ENCODE peak calls at places on chromosomes 5 and 9, in ten cellular contexts. W, Z, I, G, H, O, J, P, X and U are unnamed samples.

GRCh38 chr5:149406203-149406978 is 27.3 kb upstream of the IL17B start:
- DNase-seq in W (no peak), Z (peak; percentile 98), I (no peak), G (no peak), H (peak; percentile 94), O (peak; percentile 92), J (no peak), P (no peak), X (peak; percentile 75), U (peak; percentile 85)

GRCh38 chr9:121758693-121759092 is 107.3 kb downstream of the DAB2IP start:
- DNase-seq in W (no peak), Z (no peak), I (no peak), G (no peak), H (no peak), O (no peak), J (no peak), P (no peak), X (no peak), U (no peak)

GRCh38 chr5:105836263-105836662 is 1834.5 kb downstream of the EFNA5 start:
- DNase-seq in W (no peak), Z (peak; percentile 49), I (no peak), G (no peak), H (no peak), O (peak; percentile 19), J (no peak), P (no peak), X (no peak), U (peak; percentile 87)

GRCh38 chr5:28734396-28734795 is 1696.0 kb upstream of the CDH9 start:
- DNase-seq in W (no peak), Z (no peak), I (no peak), G (no peak), H (no peak), O (peak; percentile 74), J (peak; percentile 74), P (no peak), X (no peak), U (peak; percentile 71)

GRCh38 chr5:14487896-14488570 is 93.6 kb upstream of the OTULINL start:
- DNase-seq in W (no peak), Z (no peak), I (no peak), G (no peak), H (no peak), O (no peak), J (no peak), P (no peak), X (no peak), U (no peak)

GRCh38 chr9:19174127-19174921 is 47.0 kb upstream of the PLIN2 start:
- DNase-seq in W (peak; percentile 64), Z (peak; percentile 98), I (no peak), G (peak; percentile 37), H (peak; percentile 92), O (peak; percentile 85), J (peak; percentile 69), P (no peak), X (peak; percentile 62), U (peak; percentile 97)

GRCh38 chr9:89603629-89604462 is 966 bp upstream of the GADD45G start:
- DNase-seq in W (no peak), Z (no peak), I (peak; percentile 86), G (no peak), H (peak; percentile 74), O (peak; percentile 45), J (no peak), P (peak; percentile 84), X (peak; percentile 79), U (peak; percentile 51)

GRCh38 chr5:6424700-6425099 is 24.0 kb upstream of the UBE2QL1 start:
- DNase-seq in W (no peak), Z (no peak), I (no peak), G (no peak), H (no peak), O (no peak), J (no peak), P (no peak), X (no peak), U (no peak)

GRCh38 chr5:50866415-50866814 is 200.0 kb downstream of the PARP8 start:
- DNase-seq in W (no peak), Z (no peak), I (no peak), G (no peak), H (no peak), O (no peak), J (no peak), P (no peak), X (no peak), U (no peak)

GRCh38 chr5:473344-474192 is 30.6 kb downstream of the EXOC3 start:
- DNase-seq in W (no peak), Z (peak; percentile 25), I (no peak), G (peak; percentile 61), H (no peak), O (peak; percentile 35), J (peak; percentile 40), P (peak; percentile 61), X (peak; percentile 41), U (peak; percentile 49)

GRCh38 chr5:138954257-138955012 is 79.3 kb upstream of the LRRTM2 start:
- DNase-seq in W (no peak), Z (no peak), I (peak; percentile 58), G (no peak), H (peak; percentile 62), O (no peak), J (no peak), P (no peak), X (no peak), U (no peak)

GRCh38 chr5:175471628-175472027 is 6.7 kb upstream of the SFXN1 start:
- DNase-seq in W (no peak), Z (no peak), I (no peak), G (no peak), H (no peak), O (no peak), J (no peak), P (no peak), X (no peak), U (no peak)

GRCh38 chr9:127360829-127361228 is 36.1 kb upstream of the SLC2A8 start:
- DNase-seq in W (no peak), Z (no peak), I (no peak), G (no peak), H (no peak), O (peak; percentile 63), J (peak; percentile 28), P (no peak), X (no peak), U (peak; percentile 56)

GRCh38 chr5:115549154-115549553 is 4.6 kb upstream of the FEM1C start:
- DNase-seq in W (peak; percentile 48), Z (no peak), I (no peak), G (no peak), H (no peak), O (no peak), J (peak; percentile 28), P (no peak), X (no peak), U (peak; percentile 56)
- TF ChIP-seq CTCF in W (peak; percentile 50), Z (no peak), I (no peak), G (no peak), H (no peak), O (peak; percentile 47), J (peak; percentile 26), P (peak; percentile 9), X (peak; percentile 3), U (peak; percentile 58)

DNA sequence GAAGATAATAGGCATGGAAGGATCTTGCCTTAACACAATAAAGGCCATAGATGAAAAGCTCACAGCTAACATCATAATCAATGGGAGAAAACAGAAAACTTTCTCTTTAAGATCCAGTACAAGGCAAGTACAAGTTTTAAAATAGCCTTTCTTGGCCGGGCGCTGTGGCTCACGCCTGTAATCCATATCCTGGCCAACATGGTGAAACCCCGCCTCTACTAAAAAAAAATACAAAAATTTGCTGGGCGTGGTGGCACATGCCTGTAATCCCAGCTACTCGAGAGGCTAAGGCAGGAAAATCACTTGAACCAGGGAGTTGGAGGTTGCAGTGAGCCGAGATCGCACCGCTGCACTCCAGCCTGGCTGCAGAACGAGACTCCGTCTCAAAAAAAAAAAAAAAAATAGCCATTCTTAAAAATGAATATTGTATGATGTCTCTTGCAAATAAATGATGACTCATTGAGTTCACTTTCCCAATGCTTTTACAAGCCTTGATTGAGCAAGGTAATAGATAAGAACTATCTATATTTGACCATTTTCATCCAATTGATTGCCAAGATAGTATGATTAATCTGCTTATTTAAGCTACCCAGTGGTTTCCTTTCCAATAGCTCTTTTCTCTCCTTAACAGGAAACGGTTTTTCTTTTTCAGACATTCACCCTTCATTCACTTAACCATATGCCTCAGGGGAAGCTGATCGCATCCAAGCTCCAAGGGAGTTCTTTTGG is 15.8 kb downstream of the CCDC152 start:
- DNase-seq in W (no peak), Z (no peak), I (no peak), G (peak; percentile 72), H (no peak), O (no peak), J (peak; percentile 91), P (no peak), X (no peak), U (peak; percentile 28)
- H3K4me3 ChIP-seq in W (no peak overlapping the region), Z (no peak overlapping the region), I (no peak overlapping the region), G (no peak overlapping the region), H (peak overlapping the region; percentile 37), O (no peak overlapping the region), J (peak overlapping the region; percentile 53), P (no peak overlapping the region), X (peak overlapping the region; percentile 37), U (no peak overlapping the region)

GRCh38 chr5:171436804-171437285 is 17.4 kb downstream of the FGF18 start:
- DNase-seq in W (no peak), Z (no peak), I (peak; percentile 63), G (no peak), H (no peak), O (no peak), J (no peak), P (peak; percentile 46), X (no peak), U (no peak)
- TF ChIP-seq CTCF in W (no peak), Z (no peak), I (no peak), G (no peak), H (no peak), O (no peak), J (no peak), P (no peak), X (no peak), U (no peak)

GRCh38 chr9:120580591-120580896 is 577 bp upstream of the CDK5RAP2 start:
- DNase-seq in W (no peak), Z (no peak), I (no peak), G (no peak), H (no peak), O (no peak), J (no peak), P (no peak), X (no peak), U (no peak)
- H3K4me3 ChIP-seq in W (peak overlapping the region; percentile 63), Z (no peak overlapping the region), I (peak overlapping the region; percentile 93), G (peak overlapping the region; percentile 79), H (peak overlapping the region; percentile 92), O (peak overlapping the region; percentile 98), J (no peak overlapping the region), P (peak overlapping the region; percentile 69), X (peak overlapping the region; percentile 96), U (peak overlapping the region; percentile 37)

GRCh38 chr9:133433351-133433843 is 11.2 kb downstream of the ADAMTS13 start:
- DNase-seq in W (no peak), Z (no peak), I (no peak), G (no peak), H (no peak), O (no peak), J (no peak), P (no peak), X (no peak), U (no peak)
- TF ChIP-seq CTCF in W (no peak), Z (no peak), I (no peak), G (no peak), H (no peak), O (no peak), J (no peak), P (no peak), X (no peak), U (no peak)